ENCODE peak calls at places on chromosomes 11 and 22, in seven cellular contexts. B, X, H, G, S, P and Z are unnamed samples.

GRCh38 chr22:38236786-38237185 is 35.0 kb downstream of the MAFF start:
- DNase-seq in P (no peak), X (no peak), B (no peak), H (no peak), S (no peak), G (no peak), Z (no peak)

GRCh38 chr22:42814616-42815015 is 42.5 kb downstream of the ARFGAP3 start:
- DNase-seq in B (no peak), X (no peak), S (no peak), G (no peak), P (no peak), H (no peak), Z (no peak)

GRCh38 chr11:122665882-122666281 is 10.4 kb downstream of the UBASH3B start:
- DNase-seq in X (no peak), P (no peak), S (no peak), G (no peak), H (peak; percentile 33), B (no peak), Z (no peak)

GRCh38 chr11:10481567-10482349 is 26.7 kb downstream of the AMPD3 start:
- DNase-seq in G (no peak), P (no peak), S (peak; percentile 5), B (no peak), X (no peak), H (no peak), Z (no peak)

GRCh38 chr11:131002145-131002544 is 85.9 kb upstream of the SNX19 start:
- DNase-seq in B (no peak), H (no peak), G (no peak), X (no peak), S (no peak), P (no peak), Z (no peak)

GRCh38 chr11:66854729-66855211 is 2.1 kb upstream of the LRFN4 start:
- DNase-seq in H (no peak), X (no peak), B (no peak), S (no peak), P (no peak), G (no peak), Z (no peak)

GRCh38 chr11:43458486-43458885 is 99.8 kb downstream of the TTC17 start:
- DNase-seq in B (no peak), X (no peak), H (no peak), P (no peak), G (no peak), S (no peak), Z (no peak)

GRCh38 chr11:70900540-70900939 is 351.8 kb downstream of the SHANK2 start:
- DNase-seq in H (no peak), X (no peak), P (no peak), B (no peak), S (no peak), G (no peak), Z (no peak)

GRCh38 chr11:299081-299891 is at the start of gene IFITM5:
- DNase-seq in S (no peak), B (no peak), X (no peak), G (no peak), P (peak; percentile 19), H (no peak), Z (no peak)

GRCh38 chr11:60345489-60345888 is 18.4 kb downstream of the MS4A6E start:
- DNase-seq in H (peak; percentile 13), P (peak; percentile 39), B (no peak), S (no peak), G (peak; percentile 20), X (peak; percentile 51), Z (no peak)

GRCh38 chr11:6911946-6912345 is 8.9 kb upstream of the OR2D3 start:
- DNase-seq in X (peak; percentile 41), G (no peak), P (peak; percentile 22), H (no peak), S (no peak), B (no peak), Z (no peak)

GRCh38 chr11:61254403-61255025 is 13.5 kb downstream of the PGA5 start:
- DNase-seq in H (peak; percentile 53), B (no peak), X (peak; percentile 66), G (peak; percentile 69), P (peak; percentile 51), S (peak; percentile 34), Z (no peak)

GRCh38 chr11:120124355-120124754 is 13.6 kb downstream of the TRIM29 start:
- DNase-seq in P (no peak), S (no peak), X (no peak), B (no peak), H (no peak), G (no peak), Z (no peak)

GRCh38 chr11:72141066-72141465 is 5.5 kb downstream of the FOLR3 start:
- DNase-seq in B (peak; percentile 58), H (no peak), P (no peak), G (no peak), S (no peak), X (peak; percentile 98), Z (no peak)

GRCh38 chr11:120013325-120014250 is 124.3 kb downstream of the TRIM29 start:
- DNase-seq in P (peak; percentile 39), H (peak; percentile 57), B (no peak), S (no peak), G (peak; percentile 50), X (peak; percentile 23), Z (no peak)

GRCh38 chr22:37560682-37561208 is 465 bp downstream of the CDC42EP1 start:
- DNase-seq in P (peak; percentile 80), H (no peak), S (no peak), X (peak; percentile 81), B (no peak), G (no peak), Z (no peak)

GRCh38 chr11:36316049-36316448 is 20.0 kb downstream of the PRR5L start:
- DNase-seq in H (no peak), X (no peak), S (no peak), P (no peak), G (no peak), B (no peak), Z (no peak)

GRCh38 chr11:46741600-46742484 is 22.8 kb downstream of the F2 start:
- DNase-seq in X (no peak), G (no peak), B (no peak), P (no peak), S (no peak), H (no peak), Z (no peak)